ENCODE peak calls at places on chromosome 16, in eight cellular contexts. H is T-helper 17 cell; Q is left kidney; C is iris pigment epithelial cell; D is activated T-helper 1 cell treated with anti-CD3 and anti-CD28 coated beads, Interleukin-2, amount 50 U/mL, for 16 hours; T is NCI-H187 treated with DMSO at 0.1 percent for 48 hours; V is naive B cell; K is caudate nucleus. O is an unnamed sample.

GRCh38 chr16:20901441-20902112 is 1.0 kb downstream of the LYRM1 start:
- DNase-seq in C (peak; percentile 50), T (no peak), H (no peak), K (peak; percentile 45), D (no peak), V (peak; percentile 56), Q (peak; percentile 84), O (no peak)

GRCh38 chr16:11743308-11744074 is 834 bp upstream of the TXNDC11 start:
- DNase-seq in Q (peak; percentile 40), K (peak; percentile 15), T (no peak), D (no peak), H (no peak), V (peak; percentile 20), C (peak; percentile 94), O (peak; percentile 6)

GRCh38 chr16:10509534-10510025 is 70.8 kb downstream of the EMP2 start:
- DNase-seq in T (peak; percentile 9), V (peak; percentile 71), C (peak; percentile 82), Q (peak; percentile 93), D (no peak), H (peak; percentile 27), K (peak; percentile 30), O (peak; percentile 43)

GRCh38 chr16:88486398-88487123 is 33.5 kb downstream of the ZFPM1 start:
- DNase-seq in D (no peak), K (no peak), C (no peak), Q (no peak), H (no peak), T (no peak), V (no peak), O (no peak)

GRCh38 chr16:4747906-4748681 is 13.8 kb downstream of the DNAAF8 start:
- DNase-seq in C (no peak), T (no peak), V (no peak), H (no peak), D (no peak), K (no peak), Q (no peak), O (no peak)

GRCh38 chr16:85245307-85246172 is 133.3 kb upstream of the CIBAR2 start:
- DNase-seq in C (peak; percentile 67), V (peak; percentile 43), T (no peak), H (no peak), Q (peak; percentile 91), K (peak; percentile 30), D (no peak), O (peak; percentile 27)

GRCh38 chr16:30053376-30054015 is 12.1 kb upstream of the ALDOA start:
- DNase-seq in D (no peak), Q (peak; percentile 60), K (no peak), T (no peak), H (no peak), C (peak; percentile 34), V (no peak), O (no peak)

GRCh38 chr16:27465483-27465879 is 63.5 kb downstream of the IL21R start:
- DNase-seq in K (no peak), D (no peak), H (no peak), V (no peak), T (no peak), Q (no peak), C (no peak), O (no peak)

GRCh38 chr16:23302045-23302956 is at the start of gene SCNN1B:
- DNase-seq in K (peak; percentile 3), V (no peak), T (no peak), H (no peak), D (no peak), Q (peak; percentile 68), C (no peak), O (no peak)

GRCh38 chr16:4194661-4195060 is 47.2 kb downstream of the SRL start:
- DNase-seq in C (no peak), V (no peak), K (no peak), D (no peak), Q (no peak), T (no peak), H (no peak), O (no peak)

GRCh38 chr16:80739523-80739922 is 64.9 kb downstream of the CDYL2 start:
- DNase-seq in K (peak; percentile 77), H (no peak), V (no peak), Q (no peak), C (no peak), T (no peak), D (no peak), O (no peak)

GRCh38 chr16:28597692-28598261 is 927 bp upstream of the SULT1A2 start:
- DNase-seq in H (no peak), V (no peak), Q (peak; percentile 80), D (no peak), K (no peak), C (no peak), T (no peak), O (no peak)

GRCh38 chr16:57591086-57591869 is 37.2 kb upstream of the ADGRG1 start:
- DNase-seq in H (peak; percentile 43), C (peak; percentile 88), D (no peak), V (peak; percentile 39), K (peak; percentile 53), Q (peak; percentile 89), T (no peak), O (peak; percentile 39)

GRCh38 chr16:81036751-81037350 is 1.2 kb downstream of the ATMIN start:
- DNase-seq in V (no peak), C (peak; percentile 3), Q (no peak), K (no peak), T (no peak), D (no peak), H (no peak), O (no peak)

GRCh38 chr16:78727536-78727935 is 628.1 kb downstream of the WWOX start:
- DNase-seq in K (no peak), Q (no peak), V (no peak), D (no peak), T (no peak), C (no peak), H (no peak), O (no peak)

GRCh38 chr16:10122546-10122945 is 59.7 kb downstream of the GRIN2A start:
- DNase-seq in H (no peak), D (no peak), V (no peak), C (peak; percentile 3), Q (peak; percentile 20), T (no peak), K (no peak), O (no peak)